ENCODE peak calls at places on chromosomes 11 and 22, in ten cellular contexts. L, I, B, N, E, K, Y, H, A and P are unnamed samples.

GRCh38 chr11:2180775-2181370 is 9.3 kb upstream of the TH start:
- DNase-seq in K (no peak), L (no peak), H (no peak), Y (no peak), N (no peak), A (no peak), E (no peak), I (no peak), B (no peak), P (no peak)

GRCh38 chr11:108221981-108222685 is at the start of gene NPAT:
- DNase-seq in H (peak; percentile 7), N (no peak), E (no peak), K (no peak), B (no peak), Y (no peak), L (no peak), A (no peak), I (no peak), P (no peak)

GRCh38 chr11:134643519-134644042 is 231.5 kb upstream of the B3GAT1 start:
- DNase-seq in L (no peak), Y (peak; percentile 24), B (no peak), I (no peak), H (peak; percentile 2), N (no peak), A (no peak), K (no peak), E (no peak), P (no peak)

GRCh38 chr11:116224154-116224888 is 548.5 kb downstream of the BUD13 start:
- DNase-seq in L (peak; percentile 63), B (peak; percentile 42), I (peak; percentile 43), H (peak; percentile 22), N (no peak), E (no peak), A (no peak), Y (peak; percentile 80), K (peak; percentile 28), P (peak; percentile 66)

GRCh38 chr11:115437902-115438575 is 66.2 kb downstream of the CADM1 start:
- DNase-seq in L (no peak), K (no peak), N (no peak), A (no peak), B (no peak), H (no peak), E (no peak), Y (no peak), I (no peak), P (no peak)

GRCh38 chr22:30266445-30267381 is at the start of gene OSM:
- DNase-seq in H (no peak), E (no peak), B (no peak), I (no peak), Y (peak; percentile 76), N (no peak), K (peak; percentile 59), L (peak; percentile 74), A (no peak), P (no peak)

GRCh38 chr11:116035972-116036371 is 531.8 kb upstream of the CADM1 start:
- DNase-seq in H (no peak), E (no peak), Y (no peak), A (no peak), I (no peak), B (no peak), L (no peak), K (no peak), N (peak; percentile 77), P (peak; percentile 2)

GRCh38 chr11:113937918-113938317 is 33.3 kb downstream of the HTR3B start:
- DNase-seq in A (no peak), I (no peak), L (no peak), N (no peak), B (no peak), K (no peak), E (no peak), H (no peak), Y (no peak), P (no peak)

GRCh38 chr22:47587861-47588582 is 825.6 kb downstream of the TBC1D22A start:
- DNase-seq in H (no peak), L (no peak), Y (no peak), B (no peak), I (no peak), K (no peak), N (no peak), E (no peak), A (no peak), P (no peak)

GRCh38 chr22:47583959-47584562 is 821.6 kb downstream of the TBC1D22A start:
- DNase-seq in L (no peak), Y (no peak), A (no peak), K (no peak), E (no peak), B (no peak), N (no peak), I (no peak), H (no peak), P (no peak)

GRCh38 chr22:47586946-47587345 is 824.5 kb downstream of the TBC1D22A start:
- DNase-seq in L (no peak), H (no peak), B (no peak), E (no peak), Y (no peak), A (no peak), I (no peak), N (no peak), K (no peak), P (no peak)

GRCh38 chr22:47587361-47587760 is 824.9 kb downstream of the TBC1D22A start:
- DNase-seq in E (no peak), L (no peak), N (no peak), H (no peak), Y (no peak), K (no peak), A (no peak), I (no peak), B (no peak), P (no peak)

GRCh38 chr22:47586038-47586437 is 823.6 kb downstream of the TBC1D22A start:
- DNase-seq in N (no peak), I (no peak), E (no peak), B (no peak), L (no peak), K (no peak), Y (no peak), H (no peak), A (no peak), P (no peak)
- TF ChIP-seq CTCF in N (no peak), I (no peak), E (no peak), B (no peak), L (peak; percentile 13), K (no peak), Y (no peak), H (no peak), A (no peak), P (no peak)

DNA sequence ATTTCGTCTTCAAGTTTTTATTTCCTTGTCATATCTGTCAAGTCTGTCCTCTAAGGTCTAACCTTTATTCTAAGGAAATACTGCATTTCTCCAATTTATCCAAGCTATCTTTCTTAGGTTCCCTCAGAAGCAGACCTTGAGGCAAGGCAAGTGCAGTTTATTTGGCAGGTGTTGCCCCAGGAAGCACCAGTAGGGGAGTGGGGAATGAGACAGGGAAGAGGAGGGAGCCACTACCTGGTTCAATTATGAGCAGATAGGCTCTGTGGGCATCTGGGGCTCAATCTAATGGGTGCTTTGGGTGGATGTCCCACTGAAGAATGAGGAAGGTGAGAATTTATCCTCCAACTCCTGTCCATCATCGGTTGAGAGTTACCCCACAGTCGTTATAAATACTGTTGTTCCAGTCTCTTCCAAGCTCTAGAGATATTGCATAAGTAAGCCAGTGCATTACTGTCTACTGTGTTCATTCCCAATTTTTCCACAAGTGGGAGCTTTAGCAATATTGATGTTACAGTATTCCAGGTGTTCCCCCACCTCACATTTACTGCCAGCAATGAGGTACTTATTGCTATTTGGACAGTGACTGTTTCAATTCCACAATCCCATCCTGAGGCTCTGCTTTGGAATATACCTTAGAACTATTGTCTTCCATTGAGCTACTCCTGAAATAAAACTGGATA is 154.9 kb upstream of the CEP126 start:
- DNase-seq in L (no peak), H (peak; percentile 21), Y (no peak), E (no peak), B (no peak), A (no peak), I (peak; percentile 8), K (no peak), N (no peak), P (no peak)
- TF ChIP-seq CTCF in L (no peak), H (peak; percentile 42), Y (peak; percentile 31), E (no peak), B (no peak), A (peak; percentile 47), I (peak; percentile 21), K (no peak), N (peak; percentile 14), P (no peak)

GRCh38 chr11:94934836-94935235 is 38.5 kb downstream of the CWC15 start:
- DNase-seq in L (no peak), A (no peak), I (no peak), H (no peak), B (no peak), K (no peak), N (no peak), E (no peak), Y (no peak), P (no peak)

GRCh38 chr11:94938399-94939055 is 34.8 kb downstream of the CWC15 start:
- DNase-seq in N (peak; percentile 94), E (no peak), Y (peak; percentile 96), K (peak; percentile 79), I (peak; percentile 93), H (peak; percentile 89), A (peak; percentile 85), L (peak; percentile 89), B (no peak), P (no peak)

GRCh38 chr11:94932503-94932902 is 40.9 kb downstream of the CWC15 start:
- DNase-seq in H (no peak), I (no peak), L (no peak), N (no peak), B (no peak), A (no peak), Y (no peak), K (no peak), E (no peak), P (no peak)

GRCh38 chr11:94933225-94934130 is 39.9 kb downstream of the CWC15 start:
- DNase-seq in H (peak; percentile 94), A (peak; percentile 97), B (no peak), I (peak; percentile 96), N (no peak), K (peak; percentile 42), L (peak; percentile 53), Y (peak; percentile 77), E (no peak), P (no peak)

GRCh38 chr11:94934362-94934761 is 39.0 kb downstream of the CWC15 start:
- DNase-seq in Y (no peak), E (no peak), K (no peak), B (no peak), N (no peak), H (peak; percentile 53), A (no peak), L (no peak), I (peak; percentile 85), P (no peak)
- TF ChIP-seq CTCF in Y (no peak), E (no peak), K (no peak), B (no peak), N (no peak), H (no peak), A (no peak), L (no peak), I (no peak), P (no peak)

GRCh38 chr11:122746050-122746478 is 90.5 kb downstream of the UBASH3B start:
- DNase-seq in I (no peak), B (peak; percentile 85), Y (no peak), N (no peak), K (no peak), A (no peak), E (no peak), H (no peak), L (no peak), P (peak; percentile 84)

GRCh38 chr11:122743949-122744876 is 88.7 kb downstream of the UBASH3B start:
- DNase-seq in N (no peak), B (peak; percentile 80), A (no peak), K (no peak), I (no peak), H (no peak), E (no peak), Y (peak; percentile 65), L (no peak), P (peak; percentile 72)

GRCh38 chr11:122746611-122747305 is 91.2 kb downstream of the UBASH3B start:
- DNase-seq in N (no peak), E (no peak), K (no peak), I (peak; percentile 18), H (no peak), A (no peak), B (no peak), L (no peak), Y (no peak), P (no peak)

GRCh38 chr11:122743093-122743741 is 87.7 kb downstream of the UBASH3B start:
- DNase-seq in N (no peak), K (no peak), E (no peak), A (no peak), B (no peak), Y (no peak), L (no peak), I (no peak), H (no peak), P (no peak)

GRCh38 chr11:122745111-122745510 is 89.6 kb downstream of the UBASH3B start:
- DNase-seq in K (no peak), E (no peak), B (no peak), N (no peak), H (peak; percentile 62), Y (no peak), I (no peak), A (no peak), L (no peak), P (no peak)
- TF ChIP-seq CTCF in K (no peak), E (no peak), B (no peak), N (no peak), H (no peak), Y (no peak), I (no peak), A (no peak), L (no peak), P (no peak)